ENCODE peak calls at places on chromosomes 1 and 21, in eight cellular contexts. G is fibroblast of villous mesenchyme; U is iPS-NIHi11; H is AG09309; I is germinal center; V is RWPE1; M is lower lobe of right lung; S is stimulated activated naive CD4-positive, alpha-beta T cell. L is an unnamed sample.
A peak's percentile ranks its signal among the peaks of the same experiment; 100 is the strongest.

GRCh38 chr21:44840771-44841170 is 22.9 kb upstream of the SUMO3 start:
- DNase-seq in S (no peak), M (no peak), V (no peak), G (no peak), H (no peak), U (no peak), I (no peak), L (no peak)

GRCh38 chr21:30257773-30258172 is 25.0 kb downstream of the KRTAP24-1 start:
- DNase-seq in V (peak; percentile 40), G (peak; percentile 14), M (no peak), U (peak; percentile 55), I (no peak), S (no peak), H (no peak), L (no peak)

GRCh38 chr1:178098262-178098661 is 4.4 kb downstream of the RASAL2 start:
- DNase-seq in G (peak; percentile 36), I (no peak), V (no peak), U (no peak), H (no peak), S (no peak), M (no peak), L (no peak)

GRCh38 chr1:231934797-231935196 is 308.2 kb downstream of the DISC1 start:
- DNase-seq in I (no peak), H (no peak), M (no peak), S (no peak), U (no peak), V (peak; percentile 20), G (peak; percentile 92), L (no peak)

GRCh38 chr21:44959376-44960091 is 19.7 kb downstream of the SLX9 start:
- DNase-seq in V (no peak), H (no peak), I (no peak), S (no peak), M (peak; percentile 37), G (no peak), U (no peak), L (no peak)

GRCh38 chr1:119374208-119374877 is 5.8 kb downstream of the HAO2 start:
- DNase-seq in G (no peak), M (no peak), V (no peak), H (no peak), I (no peak), U (no peak), S (no peak), L (no peak)

GRCh38 chr1:205396972-205397616 is 24.8 kb downstream of the LEMD1 start:
- DNase-seq in S (no peak), G (peak; percentile 36), U (peak; percentile 83), H (no peak), V (peak; percentile 87), I (peak; percentile 56), M (no peak), L (no peak)

GRCh38 chr1:181620183-181620582 is 136.9 kb downstream of the CACNA1E start:
- DNase-seq in S (no peak), M (no peak), H (no peak), I (no peak), U (no peak), V (no peak), G (no peak), L (no peak)

GRCh38 chr1:165329104-165329503 is 27.4 kb downstream of the LMX1A start:
- DNase-seq in S (no peak), H (no peak), G (no peak), U (no peak), V (no peak), M (no peak), I (no peak), L (no peak)

GRCh38 chr21:42799516-42799915 is 79.8 kb downstream of the WDR4 start:
- DNase-seq in G (no peak), I (no peak), V (peak; percentile 52), H (no peak), U (no peak), M (no peak), S (no peak), L (no peak)

GRCh38 chr1:29256979-29257804 is 20.9 kb downstream of the PTPRU start:
- DNase-seq in M (no peak), S (no peak), U (no peak), H (no peak), G (no peak), V (no peak), I (no peak), L (peak; percentile 64)

GRCh38 chr1:109910963-109911798 is 532 bp downstream of the CSF1 start:
- DNase-seq in I (peak; percentile 16), S (no peak), G (no peak), V (no peak), U (peak; percentile 78), M (no peak), H (no peak), L (no peak)

GRCh38 chr1:241272828-241273227 is 84.2 kb downstream of the RGS7 start:
- DNase-seq in U (no peak), S (no peak), V (no peak), G (no peak), M (no peak), I (no peak), H (no peak), L (no peak)

GRCh38 chr1:172851077-172851476 is 192.2 kb downstream of the FASLG start:
- DNase-seq in M (no peak), U (no peak), V (no peak), S (no peak), I (no peak), G (peak; percentile 65), H (no peak), L (no peak)

GRCh38 chr1:111366256-111366655 is 61.3 kb downstream of the OVGP1 start:
- DNase-seq in H (peak; percentile 7), U (no peak), I (no peak), G (peak; percentile 12), V (no peak), S (no peak), M (no peak), L (no peak)

GRCh38 chr1:231993968-231994455 is 367.4 kb downstream of the DISC1 start:
- DNase-seq in U (no peak), G (no peak), S (no peak), I (no peak), M (no peak), V (no peak), H (no peak), L (no peak)

GRCh38 chr1:193569096-193569495 is 382.7 kb upstream of the B3GALT2 start:
- DNase-seq in M (no peak), V (no peak), S (no peak), I (no peak), U (no peak), H (no peak), G (peak; percentile 4), L (no peak)

GRCh38 chr1:167949770-167950169 is 12.9 kb upstream of the MPC2 start:
- DNase-seq in M (no peak), U (no peak), V (no peak), S (no peak), G (peak; percentile 75), I (no peak), H (no peak), L (no peak)

GRCh38 chr1:154334647-154335350 is 9.5 kb downstream of the ATP8B2 start:
- DNase-seq in U (peak; percentile 89), S (peak; percentile 85), I (peak; percentile 88), V (peak; percentile 72), G (peak; percentile 85), M (peak; percentile 94), H (no peak), L (peak; percentile 92)

GRCh38 chr1:63929106-63929478 is 155.3 kb downstream of the ROR1 start:
- DNase-seq in M (no peak), H (no peak), U (no peak), S (no peak), G (no peak), I (no peak), V (no peak), L (no peak)

L was measured in upper lobe of right lung.